ENCODE peak calls at places on chromosomes 16 and 17, in five cellular contexts. W is ovary, H is psoas muscle, I is EL, G is NAMALWA. X is an unnamed sample.

GRCh38 chr16:2043980-2044451 is 3.6 kb downstream of the NTHL1 start:
- DNase-seq in W (no peak), H (peak; percentile 54), I (no peak), G (no peak), X (no peak)

GRCh38 chr16:84117482-84117843 is 721 bp upstream of the MBTPS1 start:
- DNase-seq in W (no peak), H (no peak), I (no peak), G (peak; percentile 44), X (no peak)

GRCh38 chr16:49183911-49184310 is 97.7 kb downstream of the CBLN1 start:
- DNase-seq in W (no peak), H (no peak), I (no peak), G (peak; percentile 51), X (no peak)

GRCh38 chr17:45785373-45786193 is 1.5 kb downstream of the CRHR1 start:
- DNase-seq in W (no peak), H (no peak), I (no peak), G (no peak), X (no peak)

GRCh38 chr16:9012848-9013507 is 49.3 kb upstream of the USP7 start:
- DNase-seq in W (no peak), H (no peak), I (no peak), G (no peak), X (no peak)

GRCh38 chr16:85360323-85361277 is 248.3 kb upstream of the CIBAR2 start:
- DNase-seq in W (no peak), H (peak; percentile 63), I (no peak), G (peak; percentile 90), X (no peak)

GRCh38 chr17:34337701-34338100 is 18.5 kb downstream of the CCL8 start:
- DNase-seq in W (no peak), H (no peak), I (no peak), G (no peak), X (no peak)

GRCh38 chr17:76631821-76632565 is 11.6 kb downstream of the ST6GALNAC1 start:
- DNase-seq in W (no peak), H (no peak), I (no peak), G (no peak), X (no peak)